ENCODE peak calls at places on chromosomes 3 and 15, in ten cellular contexts. Z is IMR-90, B is BJ, D is adipocyte, X is mucosa of descending colon, T is OCI-LY7, K is cardiac fibroblast, G is lower leg skin, E is fibroblast of mammary gland, L is cardiac muscle cell. Y is an unnamed sample.

GRCh38 chr15:73318463-73319351 is 50.1 kb downstream of the HCN4 start:
- DNase-seq in Z (no peak), B (no peak), D (no peak), X (no peak), T (peak; percentile 21), K (peak; percentile 24), G (peak; percentile 75), E (peak; percentile 4), L (peak; percentile 66), Y (peak; percentile 4)

GRCh38 chr3:16697437-16698258 is 92.4 kb upstream of the DAZL start:
- DNase-seq in Z (peak; percentile 1), B (no peak), D (peak; percentile 33), X (no peak), T (no peak), K (peak; percentile 73), G (no peak), E (peak; percentile 90), L (no peak), Y (peak; percentile 44)

GRCh38 chr15:52783929-52784798 is 6.0 kb downstream of the ONECUT1 start:
- DNase-seq in Z (no peak), B (no peak), D (no peak), X (no peak), T (no peak), K (no peak), G (peak; percentile 80), E (peak; percentile 13), L (peak; percentile 71), Y (no peak)

GRCh38 chr3:112770026-112770626 is 76.5 kb downstream of the CD200R1L start:
- DNase-seq in Z (peak; percentile 87), B (no peak), D (peak; percentile 34), X (no peak), T (no peak), K (peak; percentile 76), G (no peak), E (peak; percentile 80), L (no peak), Y (peak; percentile 89)

GRCh38 chr3:71776543-71776942 is 8.4 kb downstream of the PROK2 start:
- DNase-seq in Z (no peak), B (no peak), D (no peak), X (no peak), T (no peak), K (no peak), G (no peak), E (no peak), L (no peak), Y (no peak)

GRCh38 chr15:67405208-67406191 is 115.4 kb upstream of the C15orf61 start:
- DNase-seq in Z (peak; percentile 79), B (peak; percentile 23), D (peak; percentile 46), X (no peak), T (no peak), K (peak; percentile 71), G (no peak), E (peak; percentile 84), L (peak; percentile 9), Y (peak; percentile 90)

GRCh38 chr3:172288625-172289024 is 159.6 kb downstream of the GHSR start:
- DNase-seq in Z (no peak), B (no peak), D (no peak), X (no peak), T (no peak), K (no peak), G (no peak), E (no peak), L (no peak), Y (no peak)

GRCh38 chr3:153749070-153749610 is 372.1 kb upstream of the ARHGEF26 start:
- DNase-seq in Z (no peak), B (no peak), D (peak; percentile 82), X (no peak), T (no peak), K (peak; percentile 42), G (no peak), E (no peak), L (peak; percentile 34), Y (peak; percentile 23)

GRCh38 chr15:69718445-69718844 is 265.8 kb downstream of the RPLP1 start:
- DNase-seq in Z (no peak), B (no peak), D (no peak), X (no peak), T (no peak), K (no peak), G (no peak), E (no peak), L (no peak), Y (no peak)

GRCh38 chr3:148102156-148102555 is 595.5 kb upstream of the AGTR1 start:
- DNase-seq in Z (no peak), B (no peak), D (peak; percentile 65), X (no peak), T (no peak), K (no peak), G (no peak), E (peak; percentile 55), L (no peak), Y (no peak)

GRCh38 chr3:189842681-189843602 is 211.8 kb downstream of the TP63 start:
- DNase-seq in Z (no peak), B (no peak), D (no peak), X (peak; percentile 34), T (no peak), K (no peak), G (peak; percentile 86), E (no peak), L (no peak), Y (no peak)

GRCh38 chr3:149736180-149737100 is 15.8 kb downstream of the COMMD2 start:
- DNase-seq in Z (peak; percentile 42), B (peak; percentile 31), D (peak; percentile 67), X (no peak), T (no peak), K (peak; percentile 54), G (no peak), E (peak; percentile 11), L (no peak), Y (peak; percentile 22)
- H3K4me3 ChIP-seq in Z (no peak overlapping the region), B (no peak overlapping the region), D (no peak overlapping the region), X (no peak overlapping the region), T (no peak overlapping the region), K (no peak overlapping the region), G (no peak overlapping the region), E (no peak overlapping the region), L (no peak overlapping the region), Y (no peak overlapping the region)

GRCh38 chr3:141294300-141294699 is 62.7 kb downstream of the PXYLP1 start:
- DNase-seq in Z (no peak), B (no peak), D (peak; percentile 44), X (no peak), T (no peak), K (no peak), G (no peak), E (no peak), L (no peak), Y (peak; percentile 39)
- H3K4me3 ChIP-seq in Z (no peak overlapping the region), B (no peak overlapping the region), D (peak overlapping the region; percentile 84), X (no peak overlapping the region), T (no peak overlapping the region), K (peak overlapping the region; percentile 42), G (no peak overlapping the region), E (peak overlapping the region; percentile 46), L (no peak overlapping the region), Y (peak overlapping the region; percentile 47)

GRCh38 chr3:66986406-66986805 is 11.7 kb upstream of the KBTBD8 start:
- DNase-seq in Z (no peak), B (no peak), D (no peak), X (no peak), T (no peak), K (no peak), G (no peak), E (no peak), L (no peak), Y (no peak)

GRCh38 chr3:66993082-66993481 is 5.0 kb upstream of the KBTBD8 start:
- DNase-seq in Z (no peak), B (no peak), D (no peak), X (no peak), T (no peak), K (no peak), G (no peak), E (no peak), L (no peak), Y (no peak)

GRCh38 chr3:66989241-66989640 is 8.9 kb upstream of the KBTBD8 start:
- DNase-seq in Z (no peak), B (no peak), D (no peak), X (no peak), T (no peak), K (peak; percentile 3), G (no peak), E (no peak), L (peak; percentile 6), Y (no peak)

GRCh38 chr3:66991478-66991877 is 6.6 kb upstream of the KBTBD8 start:
- DNase-seq in Z (peak; percentile 96), B (no peak), D (peak; percentile 83), X (no peak), T (no peak), K (peak; percentile 86), G (no peak), E (peak; percentile 88), L (no peak), Y (peak; percentile 93)

DNA sequence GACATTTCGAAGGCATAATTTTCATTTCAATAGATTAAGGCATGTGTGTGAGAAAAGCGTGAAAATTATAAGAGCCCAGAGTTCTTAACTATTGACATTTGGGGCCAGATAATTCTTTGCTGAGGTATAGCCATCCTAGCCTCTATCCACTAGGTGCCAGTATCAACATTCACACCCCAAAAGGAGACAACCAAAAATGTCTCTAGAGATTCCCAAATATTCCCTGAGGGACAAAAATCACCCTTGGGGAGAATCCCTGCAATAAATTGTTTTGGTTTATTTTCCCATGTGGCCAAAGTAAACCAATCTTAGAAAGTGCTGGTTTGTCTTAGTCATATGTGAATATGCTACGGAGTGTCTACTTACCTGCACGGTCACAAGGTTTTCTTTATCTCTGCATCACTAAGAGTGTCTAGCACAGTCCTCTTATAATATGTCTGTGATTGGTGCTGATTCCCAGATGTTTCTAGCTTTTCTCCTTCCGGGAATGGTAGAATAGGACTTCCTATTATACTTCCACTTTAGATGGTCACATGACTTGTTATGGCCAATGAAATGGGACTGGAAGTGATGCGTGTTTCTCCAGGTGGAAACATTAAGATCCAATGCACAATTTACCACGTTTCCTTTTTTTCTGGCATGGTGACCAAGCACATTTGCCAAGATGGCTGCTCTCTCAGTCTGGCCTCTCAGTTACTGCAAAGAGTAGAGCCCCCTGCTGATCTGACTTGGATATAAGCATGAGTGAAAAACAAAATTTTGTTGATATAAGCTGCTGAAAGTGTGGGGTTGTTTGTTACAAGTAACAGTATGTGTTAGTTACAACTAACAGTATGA is 8.0 kb upstream of the KBTBD8 start:
- DNase-seq in Z (no peak), B (no peak), D (no peak), X (no peak), T (peak; percentile 71), K (peak; percentile 4), G (no peak), E (peak; percentile 35), L (no peak), Y (peak; percentile 3)
- H3K4me3 ChIP-seq in Z (no peak overlapping the region), B (no peak overlapping the region), D (no peak overlapping the region), X (no peak overlapping the region), T (peak overlapping the region; percentile 61), K (no peak overlapping the region), G (no peak overlapping the region), E (no peak overlapping the region), L (no peak overlapping the region), Y (no peak overlapping the region)

DNA sequence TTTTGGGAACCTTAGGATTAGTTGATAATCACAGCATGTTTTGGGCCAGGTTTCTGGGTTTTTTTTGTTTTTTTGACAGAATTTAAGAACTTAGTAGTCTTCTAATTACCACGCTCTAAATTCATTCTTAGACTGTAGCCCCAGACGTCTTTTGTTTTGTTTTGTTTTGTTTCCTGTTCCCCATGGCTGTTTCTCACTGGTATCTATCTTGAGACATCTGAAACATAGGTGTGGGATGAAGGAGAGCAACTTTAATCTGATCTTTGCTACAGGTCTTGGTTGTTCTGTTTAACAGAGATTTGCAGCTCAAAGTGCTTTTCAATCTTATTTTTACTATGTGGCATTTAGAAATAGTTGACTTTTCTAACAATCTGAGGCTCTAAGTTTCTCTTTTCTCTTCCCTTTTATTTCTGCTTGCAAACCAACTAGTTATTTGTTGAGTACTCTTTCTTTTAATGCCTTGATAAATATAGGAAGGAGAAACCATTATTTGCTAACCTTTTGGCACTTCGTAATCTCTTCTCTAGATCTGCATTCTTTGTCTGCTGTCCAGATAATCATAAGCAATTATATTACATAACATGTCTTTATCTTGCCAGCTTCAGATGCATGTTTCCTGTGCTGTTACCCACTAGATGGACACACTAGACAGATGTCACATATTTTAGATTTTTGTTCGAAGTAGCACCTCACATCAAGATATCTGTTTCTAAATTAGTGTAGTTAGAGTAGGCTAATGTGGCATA is 40.9 kb downstream of the FBXL2 start:
- DNase-seq in Z (no peak), B (no peak), D (peak; percentile 12), X (no peak), T (no peak), K (peak; percentile 10), G (no peak), E (no peak), L (no peak), Y (peak; percentile 12)
- H3K4me3 ChIP-seq in Z (no peak overlapping the region), B (no peak overlapping the region), D (no peak overlapping the region), X (no peak overlapping the region), T (no peak overlapping the region), K (no peak overlapping the region), G (no peak overlapping the region), E (no peak overlapping the region), L (no peak overlapping the region), Y (no peak overlapping the region)

Y was measured in fibroblast of lung.